ENCODE peak calls at places on chromosomes 16 and 17, in four cellular contexts. U is fibroblast of lung, B is pancreas, S is GM12865. A is an unnamed sample.

GRCh38 chr16:10895053-10895946 is 18.3 kb downstream of the CIITA start:
- DNase-seq in U (peak), B (no peak), S (peak), A (peak)

GRCh38 chr17:17780941-17781590 is 55.7 kb downstream of the SREBF1 start:
- DNase-seq in U (peak), B (no peak), S (no peak), A (no peak)

GRCh38 chr17:21199311-21199710 is 14.7 kb downstream of the TMEM11 start:
- DNase-seq in U (peak), B (no peak), S (no peak), A (no peak)

GRCh38 chr17:77475012-77475976 is 334.5 kb downstream of the SEC14L1 start:
- DNase-seq in U (peak), B (no peak), S (peak), A (no peak)

GRCh38 chr16:59330030-59330670 is 596.0 kb upstream of the GOT2 start:
- DNase-seq in U (peak), B (no peak), S (no peak), A (no peak)

GRCh38 chr17:35189291-35189690 is 4.9 kb downstream of the SLC35G3 start:
- DNase-seq in U (peak), B (no peak), S (no peak), A (no peak)

GRCh38 chr17:15343749-15344148 is 2.4 kb upstream of the TEKT3 start:
- DNase-seq in U (peak), B (no peak), S (no peak), A (no peak)

GRCh38 chr17:17785407-17785806 is 51.4 kb downstream of the SREBF1 start:
- DNase-seq in U (no peak), B (no peak), S (no peak), A (no peak)

GRCh38 chr16:23803591-23804123 is 32.1 kb upstream of the PRKCB start:
- DNase-seq in U (peak), B (peak), S (peak), A (peak)

GRCh38 chr17:61407211-61407911 is 7.7 kb downstream of the TBX2 start:
- DNase-seq in U (no peak), B (peak), S (no peak), A (peak)

GRCh38 chr16:85716016-85716679 is 27.4 kb upstream of the GINS2 start:
- DNase-seq in U (no peak), B (no peak), S (no peak), A (no peak)

GRCh38 chr17:9234404-9234945 is 213.2 kb downstream of the NTN1 start:
- DNase-seq in U (no peak), B (peak), S (no peak), A (no peak)

GRCh38 chr17:29251969-29252866 is 5.6 kb downstream of the CRYBA1 start:
- DNase-seq in U (peak), B (no peak), S (peak), A (peak)

GRCh38 chr17:77182205-77182604 is 41.4 kb downstream of the SEC14L1 start:
- DNase-seq in U (no peak), B (no peak), S (peak), A (peak)

GRCh38 chr16:66382171-66382965 is 15.9 kb downstream of the CDH5 start:
- DNase-seq in U (peak), B (no peak), S (no peak), A (no peak)

GRCh38 chr17:1735418-1735817 is 7.3 kb upstream of the SERPINF2 start:
- DNase-seq in U (no peak), B (no peak), S (no peak), A (no peak)

GRCh38 chr17:12007466-12007865 is 10.2 kb upstream of the ZNF18 start:
- DNase-seq in U (no peak), B (no peak), S (no peak), A (no peak)

GRCh38 chr16:75097941-75098897 is 18.4 kb downstream of the LDHD start:
- DNase-seq in U (no peak), B (no peak), S (no peak), A (peak)

GRCh38 chr17:18961634-18962493 is 9.9 kb downstream of the SLC5A10 start:
- DNase-seq in U (peak), B (no peak), S (peak), A (peak)

GRCh38 chr17:49730078-49730786 is 22.5 kb upstream of the SLC35B1 start:
- DNase-seq in U (peak), B (peak), S (no peak), A (no peak)

GRCh38 chr17:45364531-45365390 is 47.9 kb upstream of the MAP3K14 start:
- DNase-seq in U (no peak), B (no peak), S (no peak), A (no peak)

GRCh38 chr17:68462381-68463210 is 5.3 kb upstream of the WIPI1 start:
- DNase-seq in U (peak), B (no peak), S (peak), A (peak)

GRCh38 chr17:4329838-4330237 is 36.6 kb downstream of the UBE2G1 start:
- DNase-seq in U (peak), B (no peak), S (no peak), A (no peak)

GRCh38 chr17:1762906-1763829 is 1.3 kb downstream of the SERPINF1 start:
- DNase-seq in U (peak), B (no peak), S (no peak), A (no peak)

GRCh38 chr16:85465328-85466307 is 147.5 kb upstream of the GSE1 start:
- DNase-seq in U (peak), B (no peak), S (no peak), A (no peak)

GRCh38 chr17:77863814-77864161 is 94.7 kb upstream of the TNRC6C start:
- DNase-seq in U (peak), B (peak), S (peak), A (peak)

GRCh38 chr16:57590654-57591085 is 37.8 kb upstream of the ADGRG1 start:
- DNase-seq in U (peak), B (no peak), S (no peak), A (no peak)

GRCh38 chr16:12162586-12162985 is 186.1 kb downstream of the SNX29 start:
- DNase-seq in U (no peak), B (no peak), S (no peak), A (no peak)

GRCh38 chr17:16872836-16873653 is 98.9 kb downstream of the TNFRSF13B start:
- DNase-seq in U (no peak), B (no peak), S (peak), A (peak)

GRCh38 chr17:19747829-19748806 is at the start of gene ALDH3A1:
- DNase-seq in U (no peak), B (no peak), S (no peak), A (no peak)

GRCh38 chr17:19424934-19425868 is 14.2 kb downstream of the RNF112 start:
- DNase-seq in U (no peak), B (no peak), S (no peak), A (no peak)

GRCh38 chr17:73902416-73903181 is 258.4 kb upstream of the SDK2 start:
- DNase-seq in U (no peak), B (peak), S (no peak), A (no peak)

GRCh38 chr17:2057714-2058520 is 3.0 kb downstream of the HIC1 start:
- DNase-seq in U (no peak), B (peak), S (peak), A (no peak)

GRCh38 chr17:33106525-33107162 is 115.0 kb downstream of the SPACA3 start:
- DNase-seq in U (peak), B (no peak), S (no peak), A (no peak)

GRCh38 chr17:43416998-43417891 is 18.5 kb downstream of the ARL4D start:
- DNase-seq in U (peak), B (no peak), S (no peak), A (no peak)

GRCh38 chr17:19024101-19025078 is 19.8 kb upstream of the FAM83G start:
- DNase-seq in U (no peak), B (peak), S (no peak), A (no peak)

GRCh38 chr17:2982854-2983636 is 80.4 kb downstream of the OR1D5 start:
- DNase-seq in U (peak), B (peak), S (no peak), A (no peak)

GRCh38 chr16:86196687-86197391 is 297.9 kb downstream of the IRF8 start:
- DNase-seq in U (no peak), B (no peak), S (no peak), A (no peak)

GRCh38 chr17:38563362-38564253 is 42.1 kb downstream of the SRCIN1 start:
- DNase-seq in U (no peak), B (no peak), S (no peak), A (no peak)

GRCh38 chr17:17018021-17018441 is 24.2 kb upstream of the MPRIP start:
- DNase-seq in U (no peak), B (peak), S (no peak), A (no peak)

DNA sequence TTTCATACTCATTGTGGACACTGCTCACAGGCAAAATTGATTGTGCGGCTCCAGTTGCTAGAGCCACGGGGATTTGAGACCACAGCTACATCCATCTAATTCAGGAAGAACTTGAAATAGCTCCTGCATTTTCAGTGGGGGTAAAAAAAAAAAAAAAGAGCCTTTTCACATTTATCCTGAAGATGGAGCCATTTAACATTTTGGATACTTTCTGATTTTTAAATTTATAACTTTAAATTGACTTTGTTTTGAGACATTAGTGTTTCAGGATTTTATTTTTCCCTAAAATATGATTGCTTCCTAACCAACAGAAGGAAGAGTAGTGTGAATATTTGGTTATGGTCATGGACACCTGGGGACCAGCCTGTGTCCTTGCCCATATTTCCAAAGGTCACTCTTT is 1080.2 kb upstream of the EEF2KMT start:
- DNase-seq in U (no peak), B (no peak), S (no peak), A (no peak)
- TF ChIP-seq CTCF in U (no peak), B (no peak), S (no peak), A (no peak)

DNA sequence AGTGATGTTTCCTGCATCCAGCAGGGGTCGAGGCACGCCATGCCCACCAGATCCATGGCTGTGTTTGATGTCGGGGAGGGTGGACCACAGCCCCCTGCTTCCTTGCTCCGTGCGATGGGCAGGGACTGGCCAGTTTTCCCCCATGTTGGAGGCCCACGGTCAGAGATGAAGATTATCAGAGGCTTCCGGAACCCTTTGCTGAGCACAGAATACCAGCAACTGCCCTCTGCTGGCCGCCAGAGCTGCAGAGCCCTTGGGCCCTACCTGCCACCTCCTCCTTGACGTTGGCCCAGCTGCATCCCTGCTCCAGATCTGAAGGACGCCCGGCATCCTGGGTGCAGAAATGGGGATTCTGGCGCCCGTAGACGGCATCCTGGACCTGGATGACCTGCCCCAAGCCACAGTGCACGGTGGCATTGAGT is 23.7 kb upstream of the BCO1 start:
- DNase-seq in U (no peak), B (no peak), S (peak), A (no peak)
- TF ChIP-seq CTCF in U (peak), B (no peak), S (no peak), A (peak)

GRCh38 chr17:79104898-79105600 is 30.4 kb downstream of the ENGASE start:
- DNase-seq in U (no peak), B (no peak), S (no peak), A (no peak)
- TF ChIP-seq CTCF in U (no peak), B (no peak), S (no peak), A (no peak)

DNA sequence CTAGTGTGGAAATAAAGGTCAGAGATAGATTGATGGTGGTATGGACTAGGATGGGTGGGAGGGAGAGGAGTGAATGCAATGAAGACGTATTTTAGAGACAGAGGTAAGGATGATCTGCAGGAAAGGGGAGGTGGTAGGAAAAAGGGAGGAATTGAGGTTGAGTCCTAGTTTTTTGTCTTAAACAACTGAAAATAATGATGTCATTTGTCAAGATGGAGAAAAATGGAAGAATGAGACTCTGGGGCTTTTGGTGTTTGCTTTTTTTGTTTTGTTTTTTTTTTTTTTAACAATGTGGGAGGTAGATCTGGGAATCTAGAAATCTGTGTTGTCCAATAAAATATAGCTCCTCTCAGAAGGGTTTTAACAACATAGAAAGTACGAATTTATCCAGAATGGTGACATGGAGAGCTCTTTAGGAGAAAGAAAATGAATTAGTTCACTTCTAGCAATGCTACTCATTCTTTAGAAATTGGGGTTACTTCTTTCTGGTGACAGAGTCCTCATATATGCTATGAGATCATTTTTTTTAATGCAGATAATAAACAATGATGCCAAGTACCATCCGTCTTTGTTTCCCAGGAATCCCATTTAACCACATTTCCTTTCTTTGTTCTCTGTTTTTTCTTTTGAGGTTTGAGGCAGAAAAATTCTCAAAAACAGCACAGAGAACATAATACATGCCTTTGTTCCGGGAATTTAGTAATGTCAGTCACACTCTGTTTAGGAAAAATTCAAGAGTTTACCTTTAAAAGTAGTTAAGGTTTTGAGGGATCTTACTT is 225.3 kb upstream of the COX10 start:
- DNase-seq in U (peak), B (no peak), S (no peak), A (no peak)
- TF ChIP-seq CTCF in U (no peak), B (no peak), S (no peak), A (no peak)

GRCh38 chr16:16991711-16992110 is 479.0 kb downstream of the XYLT1 start:
- DNase-seq in U (no peak), B (no peak), S (no peak), A (no peak)
- TF ChIP-seq CTCF in U (no peak), B (no peak), S (no peak), A (no peak)

DNA sequence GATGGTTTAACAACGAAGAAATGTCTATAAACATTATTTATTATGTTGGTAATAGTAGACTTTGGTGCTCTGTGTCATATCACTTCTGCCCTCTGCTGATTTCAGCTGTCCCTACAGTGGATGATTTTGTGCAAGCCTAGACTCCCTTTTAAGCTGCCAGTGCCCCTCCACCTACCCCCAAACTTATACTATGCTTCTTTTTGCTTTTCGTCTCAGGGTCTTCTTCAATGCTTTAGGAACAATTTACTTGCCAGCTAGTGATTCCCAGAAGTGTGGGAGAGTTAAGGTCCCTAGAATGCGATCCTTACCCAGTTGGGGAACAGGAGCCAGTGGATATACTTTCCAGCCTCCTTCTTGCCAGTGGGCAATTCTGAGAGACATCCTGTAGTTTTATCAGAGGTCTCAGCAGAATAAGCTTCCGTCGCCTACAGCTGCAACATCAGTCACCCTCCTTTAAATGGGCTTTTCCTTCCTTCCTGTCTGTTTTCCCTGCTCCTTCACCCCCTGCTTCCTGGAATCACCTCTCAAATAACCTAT is 4.1 kb downstream of the ICAM2 start:
- DNase-seq in U (no peak), B (no peak), S (peak), A (no peak)
- TF ChIP-seq CTCF in U (peak), B (no peak), S (no peak), A (no peak)

GRCh38 chr17:47781397-47781796 is 40.2 kb downstream of the OSBPL7 start:
- DNase-seq in U (no peak), B (no peak), S (no peak), A (no peak)

GRCh38 chr17:47775181-47775580 is 42.1 kb downstream of the TBX21 start:
- DNase-seq in U (no peak), B (no peak), S (no peak), A (no peak)

GRCh38 chr17:47778184-47778635 is 43.4 kb downstream of the OSBPL7 start:
- DNase-seq in U (no peak), B (no peak), S (no peak), A (no peak)

GRCh38 chr17:47776330-47777197 is 43.5 kb downstream of the TBX21 start:
- DNase-seq in U (peak), B (no peak), S (peak), A (peak)
- TF ChIP-seq CTCF in U (peak), B (peak), S (peak), A (peak)

GRCh38 chr16:89246903-89247733 is 29.6 kb downstream of the ZNF778 start:
- DNase-seq in U (peak), B (peak), S (peak), A (peak)
- TF ChIP-seq CTCF in U (no peak), B (no peak), S (no peak), A (no peak)

GRCh38 chr16:2196162-2196980 is at the start of gene CASKIN1:
- DNase-seq in U (peak), B (no peak), S (no peak), A (peak)

GRCh38 chr16:2198283-2198682 is 1.9 kb upstream of the CASKIN1 start:
- DNase-seq in U (no peak), B (no peak), S (no peak), A (no peak)

GRCh38 chr16:2197765-2198164 is 1.4 kb upstream of the CASKIN1 start:
- DNase-seq in U (no peak), B (no peak), S (no peak), A (no peak)

GRCh38 chr16:2195316-2196161 is 866 bp downstream of the CASKIN1 start:
- DNase-seq in U (no peak), B (no peak), S (no peak), A (no peak)

GRCh38 chr16:2196981-2197511 is 641 bp upstream of the CASKIN1 start:
- DNase-seq in U (no peak), B (no peak), S (no peak), A (no peak)
- TF ChIP-seq CTCF in U (no peak), B (no peak), S (no peak), A (no peak)

A was measured in GM20000.